ENCODE peak calls at places on chromosome 11, in nine cellular contexts. One of them, this sample, is unnamed.

GRCh38 chr11:133082851-133083488 is 449.3 kb downstream of the OPCML start:
- DNase-seq in choroid plexus epithelial cell: peak
- DNase-seq in cardiac fibroblast: peak
- DNase-seq in endothelial cell of umbilical vein: peak
- DNase-seq in AG10803: peak
- DNase-seq in PC-9: no peak
- DNase-seq in pancreas: peak
- DNase-seq in A673: peak
- DNase-seq in IMR-90: peak
- DNase-seq in this sample: peak

GRCh38 chr11:122002926-122003325 is 113.1 kb downstream of the BLID start:
- DNase-seq in A673: no peak
- DNase-seq in cardiac fibroblast: no peak
- DNase-seq in AG10803: no peak
- DNase-seq in pancreas: no peak
- DNase-seq in PC-9: no peak
- DNase-seq in endothelial cell of umbilical vein: no peak
- DNase-seq in IMR-90: peak
- DNase-seq in choroid plexus epithelial cell: no peak
- DNase-seq in this sample: no peak

GRCh38 chr11:112734207-112734606 is 227.0 kb upstream of the NCAM1 start:
- DNase-seq in IMR-90: peak
- DNase-seq in AG10803: peak
- DNase-seq in cardiac fibroblast: peak
- DNase-seq in PC-9: peak
- DNase-seq in choroid plexus epithelial cell: peak
- DNase-seq in endothelial cell of umbilical vein: no peak
- DNase-seq in pancreas: no peak
- DNase-seq in A673: peak
- DNase-seq in this sample: peak

GRCh38 chr11:3370268-3370870 is 8.6 kb downstream of the ZNF195 start:
- DNase-seq in PC-9: no peak
- DNase-seq in choroid plexus epithelial cell: no peak
- DNase-seq in endothelial cell of umbilical vein: no peak
- DNase-seq in pancreas: no peak
- DNase-seq in AG10803: no peak
- DNase-seq in cardiac fibroblast: no peak
- DNase-seq in A673: no peak
- DNase-seq in IMR-90: no peak
- DNase-seq in this sample: no peak

GRCh38 chr11:2420502-2421225 is 20.1 kb downstream of the TSSC4 start:
- DNase-seq in AG10803: peak
- DNase-seq in A673: peak
- DNase-seq in pancreas: peak
- DNase-seq in choroid plexus epithelial cell: peak
- DNase-seq in IMR-90: peak
- DNase-seq in PC-9: peak
- DNase-seq in cardiac fibroblast: peak
- DNase-seq in endothelial cell of umbilical vein: peak
- DNase-seq in this sample: peak

GRCh38 chr11:134592391-134592990 is 180.4 kb upstream of the B3GAT1 start:
- DNase-seq in choroid plexus epithelial cell: peak
- DNase-seq in IMR-90: no peak
- DNase-seq in cardiac fibroblast: no peak
- DNase-seq in pancreas: no peak
- DNase-seq in PC-9: no peak
- DNase-seq in AG10803: no peak
- DNase-seq in A673: peak
- DNase-seq in endothelial cell of umbilical vein: peak
- DNase-seq in this sample: no peak

GRCh38 chr11:16632295-16633200 is 105.9 kb upstream of the C11orf58 start:
- DNase-seq in endothelial cell of umbilical vein: peak
- DNase-seq in PC-9: peak
- DNase-seq in IMR-90: peak
- DNase-seq in pancreas: no peak
- DNase-seq in AG10803: peak
- DNase-seq in choroid plexus epithelial cell: peak
- DNase-seq in A673: peak
- DNase-seq in cardiac fibroblast: peak
- DNase-seq in this sample: peak

GRCh38 chr11:67285541-67286498 is 3.3 kb upstream of the ANKRD13D start:
- DNase-seq in IMR-90: no peak
- DNase-seq in AG10803: no peak
- DNase-seq in endothelial cell of umbilical vein: no peak
- DNase-seq in cardiac fibroblast: no peak
- DNase-seq in choroid plexus epithelial cell: no peak
- DNase-seq in PC-9: no peak
- DNase-seq in pancreas: no peak
- DNase-seq in A673: no peak
- DNase-seq in this sample: no peak

GRCh38 chr11:124717786-124718634 is 21.7 kb upstream of the NRGN start:
- DNase-seq in choroid plexus epithelial cell: peak
- DNase-seq in A673: peak
- DNase-seq in PC-9: no peak
- DNase-seq in AG10803: no peak
- DNase-seq in endothelial cell of umbilical vein: peak
- DNase-seq in cardiac fibroblast: peak
- DNase-seq in IMR-90: peak
- DNase-seq in pancreas: no peak
- DNase-seq in this sample: peak

GRCh38 chr11:126332221-126332711 is 23.2 kb upstream of the ST3GAL4 start:
- DNase-seq in cardiac fibroblast: peak
- DNase-seq in pancreas: no peak
- DNase-seq in IMR-90: peak
- DNase-seq in choroid plexus epithelial cell: peak
- DNase-seq in PC-9: no peak
- DNase-seq in A673: no peak
- DNase-seq in endothelial cell of umbilical vein: peak
- DNase-seq in AG10803: peak
- DNase-seq in this sample: peak

GRCh38 chr11:65787649-65788622 is 1.1 kb downstream of the OVOL1 start:
- DNase-seq in PC-9: no peak
- DNase-seq in choroid plexus epithelial cell: no peak
- DNase-seq in A673: no peak
- DNase-seq in AG10803: no peak
- DNase-seq in IMR-90: no peak
- DNase-seq in pancreas: no peak
- DNase-seq in cardiac fibroblast: no peak
- DNase-seq in endothelial cell of umbilical vein: no peak
- DNase-seq in this sample: no peak

GRCh38 chr11:77081976-77082836 is 15.4 kb downstream of the CAPN5 start:
- DNase-seq in IMR-90: no peak
- DNase-seq in endothelial cell of umbilical vein: no peak
- DNase-seq in PC-9: no peak
- DNase-seq in A673: no peak
- DNase-seq in pancreas: peak
- DNase-seq in choroid plexus epithelial cell: no peak
- DNase-seq in AG10803: no peak
- DNase-seq in cardiac fibroblast: no peak
- DNase-seq in this sample: no peak

GRCh38 chr11:107276057-107276456 is 181.6 kb downstream of the CWF19L2 start:
- DNase-seq in choroid plexus epithelial cell: no peak
- DNase-seq in endothelial cell of umbilical vein: no peak
- DNase-seq in pancreas: no peak
- DNase-seq in PC-9: no peak
- DNase-seq in A673: no peak
- DNase-seq in cardiac fibroblast: peak
- DNase-seq in AG10803: no peak
- DNase-seq in IMR-90: no peak
- DNase-seq in this sample: no peak

GRCh38 chr11:46674463-46675287 is 25.7 kb downstream of the ARHGAP1 start:
- DNase-seq in PC-9: no peak
- DNase-seq in A673: no peak
- DNase-seq in endothelial cell of umbilical vein: no peak
- DNase-seq in cardiac fibroblast: no peak
- DNase-seq in pancreas: no peak
- DNase-seq in AG10803: no peak
- DNase-seq in choroid plexus epithelial cell: peak
- DNase-seq in IMR-90: peak
- DNase-seq in this sample: peak

GRCh38 chr11:2201542-2201941 is 29.9 kb upstream of the TH start:
- DNase-seq in A673: no peak
- DNase-seq in pancreas: no peak
- DNase-seq in cardiac fibroblast: no peak
- DNase-seq in PC-9: no peak
- DNase-seq in endothelial cell of umbilical vein: no peak
- DNase-seq in IMR-90: no peak
- DNase-seq in choroid plexus epithelial cell: no peak
- DNase-seq in AG10803: no peak
- DNase-seq in this sample: no peak

GRCh38 chr11:126268361-126268707 is 361 bp downstream of the SRPRA start:
- DNase-seq in A673: no peak
- DNase-seq in endothelial cell of umbilical vein: no peak
- DNase-seq in cardiac fibroblast: no peak
- DNase-seq in PC-9: no peak
- DNase-seq in pancreas: no peak
- DNase-seq in choroid plexus epithelial cell: no peak
- DNase-seq in IMR-90: no peak
- DNase-seq in AG10803: no peak
- DNase-seq in this sample: no peak

GRCh38 chr11:111941963-111942362 is 4.8 kb downstream of the DIXDC1 start:
- DNase-seq in PC-9: no peak
- DNase-seq in endothelial cell of umbilical vein: no peak
- DNase-seq in AG10803: no peak
- DNase-seq in pancreas: no peak
- DNase-seq in choroid plexus epithelial cell: no peak
- DNase-seq in IMR-90: no peak
- DNase-seq in A673: no peak
- DNase-seq in cardiac fibroblast: no peak
- DNase-seq in this sample: peak

GRCh38 chr11:88169481-88169880 is 5.8 kb downstream of the RAB38 start:
- DNase-seq in IMR-90: peak
- DNase-seq in A673: no peak
- DNase-seq in pancreas: no peak
- DNase-seq in AG10803: peak
- DNase-seq in endothelial cell of umbilical vein: no peak
- DNase-seq in PC-9: no peak
- DNase-seq in choroid plexus epithelial cell: peak
- DNase-seq in cardiac fibroblast: peak
- DNase-seq in this sample: no peak

GRCh38 chr11:9250139-9250582 is 15.0 kb downstream of the DENND5A start:
- DNase-seq in IMR-90: no peak
- DNase-seq in endothelial cell of umbilical vein: peak
- DNase-seq in A673: no peak
- DNase-seq in pancreas: no peak
- DNase-seq in choroid plexus epithelial cell: peak
- DNase-seq in cardiac fibroblast: peak
- DNase-seq in AG10803: no peak
- DNase-seq in PC-9: no peak
- DNase-seq in this sample: peak

GRCh38 chr11:109112748-109113378 is 309.1 kb upstream of the C11orf87 start:
- DNase-seq in pancreas: no peak
- DNase-seq in A673: peak
- DNase-seq in cardiac fibroblast: no peak
- DNase-seq in PC-9: no peak
- DNase-seq in choroid plexus epithelial cell: no peak
- DNase-seq in AG10803: peak
- DNase-seq in IMR-90: no peak
- DNase-seq in endothelial cell of umbilical vein: no peak
- DNase-seq in this sample: no peak
- H3K4me3 ChIP-seq in pancreas: no peak
- H3K4me3 ChIP-seq in A673: no peak
- H3K4me3 ChIP-seq in cardiac fibroblast: no peak
- H3K4me3 ChIP-seq in PC-9: no peak
- H3K4me3 ChIP-seq in choroid plexus epithelial cell: no peak
- H3K4me3 ChIP-seq in AG10803: no peak
- H3K4me3 ChIP-seq in IMR-90: no peak
- H3K4me3 ChIP-seq in endothelial cell of umbilical vein: no peak
- H3K4me3 ChIP-seq in this sample: no peak

DNA sequence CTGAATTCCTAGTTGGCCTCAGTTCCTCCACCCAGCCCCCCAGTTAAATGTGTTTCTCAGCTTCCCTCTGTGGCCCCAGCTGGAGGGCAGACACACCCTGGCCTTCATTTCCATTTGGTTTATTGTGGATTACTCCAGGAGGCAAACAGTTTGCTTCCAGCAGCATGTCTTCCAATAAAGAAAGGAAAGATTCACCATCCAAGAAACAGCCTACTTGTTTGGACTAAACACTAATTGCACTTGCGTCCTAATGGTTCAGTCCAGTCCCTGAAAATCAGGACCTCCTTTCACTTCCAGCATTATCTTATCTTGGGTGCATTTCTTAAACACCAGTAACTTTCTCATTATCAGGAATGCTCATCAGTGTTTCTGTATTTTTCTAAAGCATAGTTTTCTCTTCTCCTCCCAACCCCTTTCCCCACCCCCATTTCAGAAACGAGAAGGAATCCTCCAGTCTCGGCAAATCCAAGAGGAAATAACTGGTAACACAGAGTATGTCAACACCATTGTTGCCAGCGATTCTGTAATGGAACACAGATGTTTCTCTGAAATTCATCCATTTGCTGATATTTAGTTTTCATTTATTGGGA is 130.9 kb downstream of the PARVA start:
- DNase-seq in choroid plexus epithelial cell: peak
- DNase-seq in cardiac fibroblast: peak
- DNase-seq in A673: peak
- DNase-seq in PC-9: no peak
- DNase-seq in pancreas: no peak
- DNase-seq in endothelial cell of umbilical vein: peak
- DNase-seq in IMR-90: peak
- DNase-seq in AG10803: peak
- DNase-seq in this sample: peak
- TF ChIP-seq CTCF in choroid plexus epithelial cell: no peak
- TF ChIP-seq CTCF in cardiac fibroblast: no peak
- TF ChIP-seq CTCF in A673: no peak
- TF ChIP-seq CTCF in PC-9: no peak
- TF ChIP-seq CTCF in pancreas: no peak
- TF ChIP-seq CTCF in endothelial cell of umbilical vein: no peak
- TF ChIP-seq CTCF in IMR-90: no peak
- TF ChIP-seq CTCF in AG10803: no peak
- TF ChIP-seq CTCF in this sample: no peak

GRCh38 chr11:10275714-10276113 is 18.3 kb downstream of the SBF2 start:
- DNase-seq in PC-9: no peak
- DNase-seq in A673: no peak
- DNase-seq in cardiac fibroblast: peak
- DNase-seq in choroid plexus epithelial cell: peak
- DNase-seq in pancreas: no peak
- DNase-seq in IMR-90: no peak
- DNase-seq in AG10803: peak
- DNase-seq in endothelial cell of umbilical vein: no peak
- DNase-seq in this sample: no peak
- H3K4me3 ChIP-seq in PC-9: no peak
- H3K4me3 ChIP-seq in A673: no peak
- H3K4me3 ChIP-seq in cardiac fibroblast: no peak
- H3K4me3 ChIP-seq in choroid plexus epithelial cell: no peak
- H3K4me3 ChIP-seq in pancreas: no peak
- H3K4me3 ChIP-seq in IMR-90: no peak
- H3K4me3 ChIP-seq in AG10803: no peak
- H3K4me3 ChIP-seq in endothelial cell of umbilical vein: no peak
- H3K4me3 ChIP-seq in this sample: no peak

DNA sequence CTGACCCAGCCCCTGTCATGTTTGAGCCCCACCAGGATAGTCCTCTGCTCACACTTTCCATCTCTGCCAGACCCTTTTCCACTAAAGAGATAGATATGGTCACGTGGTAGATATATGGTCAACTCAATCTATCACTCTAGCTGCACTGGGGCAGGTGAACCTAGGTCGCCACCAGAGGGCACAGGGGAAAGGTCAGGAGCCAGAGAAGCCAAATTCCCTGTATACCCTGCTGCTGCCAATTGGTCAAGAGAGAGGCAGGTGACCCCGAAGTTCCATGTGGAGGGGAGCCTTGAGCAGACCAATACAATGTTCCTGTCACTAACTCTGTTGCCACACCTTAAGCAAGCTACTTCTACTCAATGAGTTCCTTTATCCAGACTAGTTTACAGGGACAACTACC is 101.1 kb upstream of the GALNT18 start:
- DNase-seq in A673: no peak
- DNase-seq in PC-9: no peak
- DNase-seq in IMR-90: no peak
- DNase-seq in pancreas: no peak
- DNase-seq in cardiac fibroblast: no peak
- DNase-seq in AG10803: no peak
- DNase-seq in endothelial cell of umbilical vein: no peak
- DNase-seq in choroid plexus epithelial cell: no peak
- DNase-seq in this sample: no peak
- TF ChIP-seq CTCF in A673: no peak
- TF ChIP-seq CTCF in PC-9: no peak
- TF ChIP-seq CTCF in IMR-90: no peak
- TF ChIP-seq CTCF in pancreas: no peak
- TF ChIP-seq CTCF in cardiac fibroblast: no peak
- TF ChIP-seq CTCF in AG10803: no peak
- TF ChIP-seq CTCF in endothelial cell of umbilical vein: no peak
- TF ChIP-seq CTCF in choroid plexus epithelial cell: no peak
- TF ChIP-seq CTCF in this sample: no peak

This sample was measured in astrocyte of the spinal cord.